ENCODE peak calls at places on chromosomes 7 and 10, in six cellular contexts. E, K, P, H, A and I are unnamed samples.

GRCh38 chr10:132293416-132294195 is 14.1 kb downstream of the STK32C start:
- DNase-seq in H (no peak), P (peak), K (no peak), A (no peak), E (no peak), I (no peak)

GRCh38 chr10:98481418-98481945 is 34.7 kb upstream of the HPS1 start:
- DNase-seq in K (no peak), P (no peak), E (no peak), A (no peak), H (no peak), I (no peak)

GRCh38 chr7:5354460-5355279 is 69.0 kb downstream of the TNRC18 start:
- DNase-seq in A (no peak), H (no peak), P (no peak), E (no peak), K (no peak), I (no peak)

GRCh38 chr10:49280001-49280408 is 19.0 kb upstream of the C10orf71 start:
- DNase-seq in A (no peak), P (peak), E (peak), H (peak), K (no peak), I (no peak)

GRCh38 chr7:13017325-13017853 is 330.0 kb downstream of the ARL4A start:
- DNase-seq in K (peak), P (no peak), H (peak), A (no peak), E (peak), I (no peak)

GRCh38 chr10:45427305-45427955 is 53.4 kb downstream of the ALOX5 start:
- DNase-seq in E (no peak), P (no peak), A (no peak), H (no peak), K (no peak), I (no peak)

GRCh38 chr10:3137958-3138726 is 34.4 kb downstream of the PITRM1 start:
- DNase-seq in H (no peak), P (peak), K (no peak), E (no peak), A (no peak), I (no peak)

GRCh38 chr7:158484801-158485531 is 102.7 kb downstream of the PTPRN2 start:
- DNase-seq in P (no peak), H (no peak), E (no peak), A (no peak), K (no peak), I (no peak)

GRCh38 chr7:132950685-132951084 is 131.2 kb downstream of the CHCHD3 start:
- DNase-seq in E (no peak), H (no peak), A (no peak), P (no peak), K (no peak), I (no peak)

GRCh38 chr7:129401228-129401967 is 32.8 kb upstream of the STRIP2 start:
- DNase-seq in P (no peak), H (no peak), A (no peak), E (no peak), K (no peak), I (peak)

GRCh38 chr10:103238506-103239252 is 7.0 kb upstream of the RPEL1 start:
- DNase-seq in P (no peak), E (peak), A (no peak), K (peak), H (no peak), I (peak)

GRCh38 chr7:138726288-138726687 is 25.1 kb upstream of the SVOPL start:
- DNase-seq in E (no peak), P (no peak), H (no peak), K (peak), A (no peak), I (no peak)

GRCh38 chr7:138729444-138729843 is 28.3 kb upstream of the SVOPL start:
- DNase-seq in E (no peak), H (no peak), P (no peak), A (no peak), K (no peak), I (no peak)

DNA sequence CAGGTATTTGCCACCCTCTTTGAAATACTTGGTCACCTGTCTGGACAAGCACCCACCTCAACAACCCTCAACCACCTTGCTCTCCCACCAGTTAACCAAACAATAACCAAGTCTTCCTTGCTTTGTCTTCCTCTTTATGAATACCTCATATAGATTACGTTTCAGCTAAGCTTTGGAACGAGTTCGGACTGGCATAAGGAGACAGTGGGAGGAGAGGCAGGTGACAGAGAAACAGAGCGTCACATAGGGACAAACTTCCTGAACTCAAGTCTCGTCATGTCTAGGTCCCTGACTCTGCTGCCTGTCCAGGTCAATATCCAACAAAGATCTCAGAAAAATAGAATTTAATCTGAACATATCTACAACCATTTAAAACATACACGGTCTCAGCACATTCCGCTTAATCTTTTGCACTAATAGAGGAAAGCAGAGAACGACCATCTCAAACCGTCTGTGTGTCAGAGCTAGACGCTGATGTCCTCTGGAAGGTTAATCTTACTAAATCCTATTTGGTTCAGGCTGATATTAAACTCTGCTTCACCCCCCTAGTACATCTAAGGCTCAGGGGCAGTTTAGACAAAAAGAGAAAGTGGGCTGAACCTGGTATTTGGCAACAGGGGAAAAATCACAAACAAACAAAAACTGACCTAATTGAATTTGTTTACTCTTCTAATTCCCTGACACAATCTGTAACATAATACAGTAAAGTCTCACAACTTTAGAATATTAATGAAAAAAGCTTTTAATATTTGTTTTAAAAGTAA is 26.4 kb upstream of the SVOPL start:
- DNase-seq in P (no peak), K (no peak), H (no peak), A (no peak), E (no peak), I (no peak)
- H3K4me3 ChIP-seq in P (no peak), K (no peak), H (no peak), A (no peak), E (no peak), I (no peak)

GRCh38 chr7:140400381-140400780 is 2.1 kb upstream of the SLC37A3 start:
- DNase-seq in H (no peak), E (no peak), P (no peak), K (no peak), A (no peak), I (no peak)

GRCh38 chr7:140402178-140402835 is 1.6 kb upstream of the RAB19 start:
- DNase-seq in K (no peak), A (no peak), H (peak), E (peak), P (no peak), I (no peak)

GRCh38 chr7:140404565-140405080 is 765 bp downstream of the RAB19 start:
- DNase-seq in P (no peak), A (no peak), H (no peak), E (no peak), K (no peak), I (no peak)

GRCh38 chr7:140398821-140399220 is 491 bp upstream of the SLC37A3 start:
- DNase-seq in P (no peak), A (no peak), E (no peak), K (no peak), H (no peak), I (no peak)

GRCh38 chr7:140403878-140404564 is at the start of gene RAB19:
- DNase-seq in A (peak), K (no peak), E (no peak), H (no peak), P (no peak), I (no peak)
- H3K4me3 ChIP-seq in A (peak), K (no peak), E (peak), H (peak), P (no peak), I (no peak)

DNA sequence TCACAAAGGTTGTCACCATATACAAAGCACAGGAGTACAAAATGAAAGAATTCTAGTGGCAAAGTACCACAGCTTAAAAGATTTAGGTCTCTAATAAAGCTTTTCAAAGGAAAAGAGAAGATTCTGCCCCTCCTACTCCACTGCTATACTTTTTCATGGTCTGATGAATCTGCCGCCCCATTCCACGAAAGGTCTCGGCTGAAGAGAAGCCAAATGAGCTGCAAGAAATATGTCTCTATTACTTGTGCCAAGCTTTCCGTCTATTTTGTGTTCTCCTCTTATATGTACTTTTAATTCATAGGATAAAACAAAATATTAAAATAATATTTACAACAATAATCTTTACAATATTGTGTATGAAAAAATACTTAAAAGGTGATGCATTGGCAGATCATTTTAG is 222.6 kb downstream of the ANK3 start:
- DNase-seq in A (no peak), K (no peak), E (no peak), P (no peak), H (no peak), I (no peak)
- H3K4me3 ChIP-seq in A (no peak), K (no peak), E (no peak), P (peak), H (no peak), I (no peak)

GRCh38 chr10:55629792-55630490 is 731.1 kb downstream of the ZWINT start:
- DNase-seq in P (no peak), A (peak), E (peak), K (peak), H (peak), I (peak)
- H3K4me3 ChIP-seq in P (no peak), A (peak), E (peak), K (peak), H (peak), I (no peak)

GRCh38 chr7:27165655-27166474 is 528 bp upstream of the HOXA9 start:
- DNase-seq in A (no peak), K (no peak), H (no peak), E (no peak), P (peak), I (no peak)

GRCh38 chr7:27162930-27163775 is 2.2 kb downstream of the HOXA9 start:
- DNase-seq in E (no peak), A (no peak), H (no peak), P (no peak), K (no peak), I (no peak)

GRCh38 chr7:27165089-27165654 is at the start of gene HOXA9:
- DNase-seq in E (no peak), P (peak), H (peak), A (no peak), K (no peak), I (no peak)

GRCh38 chr7:27163776-27164380 is 1.5 kb downstream of the HOXA9 start:
- DNase-seq in H (no peak), P (peak), A (no peak), K (no peak), E (no peak), I (no peak)

GRCh38 chr7:27164381-27165088 is 802 bp downstream of the HOXA9 start:
- DNase-seq in H (no peak), E (no peak), A (no peak), P (peak), K (no peak), I (no peak)
- H3K4me3 ChIP-seq in H (peak), E (no peak), A (no peak), P (no peak), K (no peak), I (no peak)